ENCODE peak calls at places on chromosomes 1 and 21, in six cellular contexts. G, A, D, I, Z and M are unnamed samples.
A peak's percentile ranks its signal among the peaks of the same experiment; 100 is the strongest.

GRCh38 chr1:6298940-6299465 is 38.1 kb upstream of the GPR153 start:
- DNase-seq in Z (no peak), D (no peak), G (no peak), A (no peak), I (no peak), M (no peak)

GRCh38 chr1:213623862-213624261 is 363.9 kb upstream of the PROX1 start:
- DNase-seq in G (no peak), Z (no peak), A (no peak), I (no peak), D (no peak), M (no peak)

GRCh38 chr1:231638647-231639046 is 12.1 kb downstream of the DISC1 start:
- DNase-seq in G (no peak), I (no peak), Z (no peak), D (no peak), A (no peak), M (no peak)

GRCh38 chr1:43704838-43705237 is 2.5 kb upstream of the ST3GAL3 start:
- DNase-seq in A (no peak), G (no peak), Z (no peak), I (no peak), D (no peak), M (peak; percentile 44)

GRCh38 chr1:151013518-151013917 is 5.3 kb downstream of the PRUNE1 start:
- DNase-seq in D (no peak), G (no peak), A (no peak), I (no peak), Z (no peak), M (no peak)

GRCh38 chr1:109432336-109432735 is 6.1 kb upstream of the PSMA5 start:
- DNase-seq in G (no peak), A (no peak), Z (no peak), D (no peak), I (no peak), M (no peak)

GRCh38 chr1:65630855-65631254 is 161.8 kb upstream of the PDE4B start:
- DNase-seq in G (no peak), Z (no peak), A (no peak), D (no peak), I (peak; percentile 6), M (no peak)

GRCh38 chr1:159916240-159917051 is 8.9 kb downstream of the TAGLN2 start:
- DNase-seq in G (peak; percentile 88), D (no peak), Z (no peak), I (peak; percentile 95), A (no peak), M (peak; percentile 76)

GRCh38 chr1:147545133-147545532 is 3.8 kb downstream of the BCL9 start:
- DNase-seq in A (no peak), G (no peak), Z (no peak), I (peak; percentile 93), D (no peak), M (peak; percentile 75)

GRCh38 chr1:226749467-226749866 is 10.4 kb upstream of the ITPKB start:
- DNase-seq in A (no peak), D (no peak), Z (no peak), I (no peak), G (no peak), M (no peak)

GRCh38 chr1:236131916-236132315 is 10.4 kb upstream of the GPR137B start:
- DNase-seq in I (no peak), A (no peak), Z (no peak), G (no peak), D (no peak), M (no peak)

GRCh38 chr1:169238506-169238905 is 129.1 kb downstream of the NME7 start:
- DNase-seq in A (no peak), I (no peak), D (no peak), Z (no peak), G (no peak), M (no peak)

GRCh38 chr1:31811605-31812004 is 4.2 kb downstream of the SPOCD1 start:
- DNase-seq in D (peak; percentile 95), Z (peak; percentile 93), I (peak; percentile 61), G (no peak), A (no peak), M (no peak)

GRCh38 chr1:152954436-152954835 is 7.4 kb downstream of the SPRR5 start:
- DNase-seq in A (no peak), Z (no peak), G (peak; percentile 10), I (peak; percentile 49), D (no peak), M (no peak)

GRCh38 chr21:41766883-41767605 is at the start of gene RIPK4:
- DNase-seq in A (no peak), Z (no peak), I (peak; percentile 95), D (peak; percentile 73), G (no peak), M (peak; percentile 88)

GRCh38 chr1:154220970-154221814 is 437 bp downstream of the UBAP2L start:
- DNase-seq in Z (peak; percentile 67), D (peak; percentile 43), G (no peak), I (peak; percentile 54), A (peak; percentile 47), M (no peak)

GRCh38 chr1:230171337-230172015 is 104.4 kb downstream of the GALNT2 start:
- DNase-seq in I (peak; percentile 83), D (no peak), G (peak; percentile 60), A (no peak), Z (no peak), M (no peak)

GRCh38 chr1:102799496-102799895 is 308.8 kb downstream of the COL11A1 start:
- DNase-seq in A (no peak), Z (no peak), G (no peak), D (no peak), I (no peak), M (no peak)

GRCh38 chr1:15347182-15347581 is 62.5 kb upstream of the EFHD2 start:
- DNase-seq in G (no peak), Z (no peak), A (no peak), D (no peak), I (no peak), M (no peak)

GRCh38 chr1:58047265-58047858 is 499.2 kb downstream of the OMA1 start:
- DNase-seq in A (peak; percentile 18), D (no peak), Z (no peak), G (no peak), I (peak; percentile 41), M (no peak)

GRCh38 chr21:35619184-35619583 is 441.1 kb downstream of the SETD4 start:
- DNase-seq in A (no peak), I (peak; percentile 87), G (peak; percentile 88), D (no peak), Z (no peak), M (no peak)

GRCh38 chr1:167095368-167095767 is 1.5 kb downstream of the STYXL2 start:
- DNase-seq in G (peak; percentile 43), I (peak; percentile 82), Z (no peak), A (no peak), D (no peak), M (peak; percentile 26)

GRCh38 chr1:155320252-155320651 is 442 bp upstream of the RUSC1 start:
- DNase-seq in D (no peak), Z (no peak), I (no peak), A (no peak), G (no peak), M (no peak)

GRCh38 chr1:160651428-160652064 is 4.7 kb upstream of the SLAMF1 start:
- DNase-seq in I (no peak), A (no peak), Z (no peak), G (no peak), D (no peak), M (no peak)

GRCh38 chr1:243482237-243483022 is 226.6 kb downstream of the SDCCAG8 start:
- DNase-seq in I (no peak), Z (no peak), G (no peak), A (no peak), D (no peak), M (no peak)

GRCh38 chr1:45225598-45225997 is 19.2 kb upstream of the ZSWIM5 start:
- DNase-seq in G (no peak), I (no peak), Z (no peak), D (no peak), A (no peak), M (no peak)

GRCh38 chr1:154557248-154557938 is 1.1 kb downstream of the UBE2Q1 start:
- DNase-seq in I (no peak), D (no peak), A (no peak), Z (no peak), G (no peak), M (no peak)

GRCh38 chr1:62826892-62827291 is 43.0 kb downstream of the ATG4C start:
- DNase-seq in A (no peak), Z (no peak), G (no peak), D (no peak), I (no peak), M (no peak)

GRCh38 chr1:232968396-232968795 is 18.0 kb downstream of the NTPCR start:
- DNase-seq in A (no peak), Z (no peak), G (no peak), I (no peak), D (no peak), M (no peak)

GRCh38 chr1:20080441-20081330 is 10.7 kb downstream of the PLA2G5 start:
- DNase-seq in I (peak; percentile 33), A (peak; percentile 8), D (no peak), Z (no peak), G (no peak), M (no peak)